ENCODE peak calls at places on chromosomes 5 and 9, in five cellular contexts. B is HCT116, A is GM12878, S is HepG2, T is H1. K is an unnamed sample.

GRCh38 chr5:125835293-125836172 is 587.7 kb upstream of the GRAMD2B start:
- DNase-seq in B (peak), A (no peak), S (peak), T (peak), K (no peak)

GRCh38 chr9:114343471-114344187 is 14.0 kb downstream of the ORM2 start:
- DNase-seq in B (no peak), A (no peak), S (no peak), T (no peak), K (no peak)

GRCh38 chr9:109817846-109818472 is 38.0 kb downstream of the PALM2AKAP2 start:
- DNase-seq in B (peak), A (peak), S (peak), T (peak), K (peak)

GRCh38 chr9:35060548-35061207 is 11.7 kb downstream of the VCP start:
- DNase-seq in B (no peak), A (no peak), S (no peak), T (no peak), K (no peak)

GRCh38 chr5:137215261-137215660 is 283.9 kb downstream of the SPOCK1 start:
- DNase-seq in B (no peak), A (no peak), S (no peak), T (no peak), K (no peak)

GRCh38 chr5:175479125-175479881 is 943 bp downstream of the SFXN1 start:
- DNase-seq in B (no peak), A (no peak), S (peak), T (no peak), K (no peak)

GRCh38 chr5:15763754-15764153 is 263.8 kb downstream of the FBXL7 start:
- DNase-seq in B (no peak), A (no peak), S (no peak), T (no peak), K (no peak)

GRCh38 chr5:93794954-93795353 is 53.6 kb upstream of the POU5F2 start:
- DNase-seq in B (no peak), A (no peak), S (peak), T (no peak), K (no peak)

GRCh38 chr9:128587453-128587852 is 35.1 kb downstream of the SPTAN1 start:
- DNase-seq in B (no peak), A (peak), S (no peak), T (no peak), K (no peak)

GRCh38 chr9:132167192-132167591 is 5.3 kb downstream of the NTNG2 start:
- DNase-seq in B (no peak), A (no peak), S (no peak), T (no peak), K (no peak)

GRCh38 chr9:26228273-26228672 is 550.0 kb upstream of the TUSC1 start:
- DNase-seq in B (no peak), A (no peak), S (no peak), T (no peak), K (no peak)

GRCh38 chr9:14768561-14769234 is 46.2 kb upstream of the CER1 start:
- DNase-seq in B (peak), A (no peak), S (peak), T (no peak), K (peak)

GRCh38 chr9:19154135-19154612 is 26.9 kb upstream of the PLIN2 start:
- DNase-seq in B (no peak), A (no peak), S (peak), T (no peak), K (peak)

GRCh38 chr9:33794560-33794959 is 801 bp upstream of the PRSS3 start:
- DNase-seq in B (no peak), A (no peak), S (no peak), T (no peak), K (no peak)

GRCh38 chr5:85375525-85375924 is 990.8 kb upstream of the EDIL3 start:
- DNase-seq in B (no peak), A (no peak), S (no peak), T (no peak), K (no peak)

GRCh38 chr5:14109041-14109747 is 33.9 kb upstream of the TRIO start:
- DNase-seq in B (no peak), A (peak), S (no peak), T (no peak), K (no peak)

GRCh38 chr5:52150501-52150900 is 637.2 kb upstream of the ITGA1 start:
- DNase-seq in B (no peak), A (no peak), S (peak), T (no peak), K (no peak)

GRCh38 chr9:116365056-116365471 is 211.5 kb downstream of the PAPPA start:
- DNase-seq in B (no peak), A (no peak), S (no peak), T (no peak), K (no peak)

GRCh38 chr5:56852228-56853000 is 37.1 kb downstream of the MAP3K1 start:
- DNase-seq in B (no peak), A (no peak), S (no peak), T (no peak), K (no peak)

GRCh38 chr9:33133186-33133585 is 34.0 kb downstream of the B4GALT1 start:
- DNase-seq in B (no peak), A (no peak), S (no peak), T (no peak), K (no peak)

GRCh38 chr9:127424669-127424986 is 446 bp downstream of the ZNF79 start:
- DNase-seq in B (no peak), A (no peak), S (no peak), T (no peak), K (no peak)

GRCh38 chr9:130994546-130995398 is 14.2 kb upstream of the LAMC3 start:
- DNase-seq in B (no peak), A (no peak), S (no peak), T (no peak), K (peak)

GRCh38 chr9:130996205-130996604 is 12.8 kb upstream of the LAMC3 start:
- DNase-seq in B (no peak), A (no peak), S (no peak), T (no peak), K (no peak)

GRCh38 chr9:130994135-130994534 is 14.8 kb upstream of the LAMC3 start:
- DNase-seq in B (no peak), A (no peak), S (no peak), T (no peak), K (no peak)

GRCh38 chr9:130996672-130997394 is 12.1 kb upstream of the LAMC3 start:
- DNase-seq in B (no peak), A (no peak), S (no peak), T (no peak), K (no peak)

DNA sequence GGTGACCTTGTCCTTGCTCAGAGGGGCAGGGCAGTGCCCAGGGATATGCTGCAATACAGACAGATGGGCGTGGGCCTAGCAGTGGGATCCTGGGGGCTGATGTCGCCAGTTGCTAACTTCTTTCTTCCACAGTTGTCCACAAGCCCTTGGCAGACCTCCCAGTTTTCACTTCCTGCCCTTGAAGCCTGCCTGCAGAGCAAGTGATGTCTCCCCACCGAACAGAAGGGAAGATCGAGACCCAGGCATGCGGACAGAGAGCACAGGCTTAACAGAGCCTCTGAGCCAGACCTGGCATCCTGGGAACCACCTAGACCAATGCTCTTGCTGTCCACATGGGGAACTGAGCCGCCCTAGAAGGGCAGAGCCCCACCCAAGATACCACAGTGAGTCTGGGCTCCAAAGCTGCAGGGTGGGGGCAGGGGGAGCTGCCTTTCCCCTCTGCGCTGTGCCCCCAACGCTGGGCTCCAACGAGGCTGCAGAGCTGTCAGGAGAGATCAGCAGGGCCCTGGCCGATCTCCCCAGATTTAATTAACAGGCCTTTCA is 13.5 kb upstream of the LAMC3 start:
- DNase-seq in B (no peak), A (no peak), S (no peak), T (no peak), K (peak)
- TF ChIP-seq RAD21 in B (no peak), A (no peak), S (no peak), T (no peak), K (no peak)

DNA sequence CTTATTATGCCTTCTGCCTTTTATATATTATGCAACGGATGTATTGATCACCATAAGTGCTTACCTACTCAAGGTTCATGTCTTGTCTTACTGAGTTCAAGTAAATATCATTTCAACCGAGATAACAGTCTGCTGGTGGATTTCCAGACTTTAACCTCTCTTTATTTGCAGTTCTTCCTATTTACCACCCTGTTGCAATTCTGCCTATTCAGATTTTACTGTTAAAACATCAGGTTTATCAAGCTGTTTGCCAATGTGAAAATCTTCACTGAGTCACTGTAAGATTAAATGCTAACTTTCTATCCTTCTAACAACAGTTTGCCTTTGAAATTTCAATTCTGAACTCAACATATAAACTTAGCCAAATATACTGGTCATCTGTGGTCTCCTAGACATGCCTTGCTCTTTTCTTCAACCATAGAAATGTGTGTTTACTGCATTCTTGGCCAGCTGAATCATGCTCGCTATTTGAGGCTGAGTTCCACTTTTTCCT is 471.7 kb upstream of the RORB start:
- DNase-seq in B (no peak), A (no peak), S (peak), T (no peak), K (no peak)
- TF ChIP-seq ATF3 in B (no peak), A (no peak), S (peak), T (no peak), K (no peak)

GRCh38 chr5:78653969-78654368 is 5.4 kb upstream of the LHFPL2 start:
- DNase-seq in B (no peak), A (no peak), S (no peak), T (no peak), K (no peak)
- TF ChIP-seq RAD21 in B (no peak), A (no peak), S (no peak), T (no peak), K (no peak)

GRCh38 chr9:77893706-77894105 is 137.9 kb downstream of the GNAQ start:
- DNase-seq in B (no peak), A (no peak), S (no peak), T (no peak), K (no peak)
- TF ChIP-seq ATF3 in B (no peak), A (no peak), S (no peak), T (no peak), K (no peak)

DNA sequence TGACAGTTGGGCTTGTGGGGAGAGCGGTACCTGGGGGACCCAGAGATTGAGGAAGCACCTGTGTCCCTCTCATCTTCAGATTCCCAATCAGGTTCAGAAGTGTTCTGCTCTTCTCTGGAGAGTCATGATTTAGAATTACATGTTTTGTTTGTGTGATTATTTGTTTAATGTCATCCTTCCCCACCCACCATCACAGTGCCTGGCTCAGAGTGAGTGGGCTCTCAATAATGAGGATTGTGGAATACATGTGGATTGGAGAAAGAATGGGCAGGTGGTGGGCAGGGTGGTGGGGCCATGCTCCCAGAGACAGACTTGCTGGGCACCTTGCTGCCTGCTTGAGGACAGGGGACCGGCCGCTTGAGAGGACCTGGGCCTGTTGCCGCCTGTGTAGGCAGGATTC is 88.0 kb downstream of the PPARGC1B start:
- DNase-seq in B (no peak), A (no peak), S (no peak), T (no peak), K (no peak)
- TF ChIP-seq RAD21 in B (no peak), A (no peak), S (no peak), T (no peak), K (no peak)